ENCODE peak calls at places on chromosomes 2 and 18, in eight cellular contexts. P is tibial artery, O is RWPE1, J is K562, Z is GM23338, R is heart right ventricle, D is cardiac muscle cell, L is A549. Q is an unnamed sample.

GRCh38 chr2:179265082-179265575 is 497 bp upstream of the SESTD1 start:
- DNase-seq in P (no peak), O (no peak), J (no peak), Z (no peak), R (no peak), D (peak), L (no peak), Q (no peak)

GRCh38 chr2:25697559-25698341 is 24.4 kb upstream of the DTNB start:
- DNase-seq in P (peak), O (no peak), J (no peak), Z (peak), R (no peak), D (peak), L (no peak), Q (no peak)

GRCh38 chr2:169119117-169119770 is 49.9 kb downstream of the DHRS9 start:
- DNase-seq in P (no peak), O (no peak), J (no peak), Z (no peak), R (no peak), D (peak), L (no peak), Q (no peak)

GRCh38 chr2:190180313-190181065 is 118.0 kb upstream of the MSTN start:
- DNase-seq in P (peak), O (peak), J (peak), Z (peak), R (peak), D (peak), L (peak), Q (no peak)

GRCh38 chr2:98408155-98408554 is 36.5 kb upstream of the INPP4A start:
- DNase-seq in P (no peak), O (no peak), J (no peak), Z (no peak), R (no peak), D (no peak), L (no peak), Q (no peak)

GRCh38 chr2:179985163-179985820 is 21.8 kb downstream of the CWC22 start:
- DNase-seq in P (no peak), O (no peak), J (no peak), Z (no peak), R (no peak), D (no peak), L (no peak), Q (no peak)

GRCh38 chr18:48828713-48829442 is 121.9 kb downstream of the SMAD7 start:
- DNase-seq in P (peak), O (no peak), J (peak), Z (no peak), R (no peak), D (no peak), L (no peak), Q (no peak)

GRCh38 chr2:27638023-27638637 is 9.3 kb downstream of the GPN1 start:
- DNase-seq in P (no peak), O (peak), J (no peak), Z (no peak), R (no peak), D (no peak), L (no peak), Q (peak)

GRCh38 chr2:71358931-71359671 is 27.5 kb downstream of the ZNF638 start:
- DNase-seq in P (no peak), O (peak), J (no peak), Z (no peak), R (no peak), D (peak), L (no peak), Q (no peak)

GRCh38 chr2:11665510-11666362 is 4.3 kb downstream of the NTSR2 start:
- DNase-seq in P (no peak), O (no peak), J (no peak), Z (no peak), R (no peak), D (no peak), L (no peak), Q (no peak)

GRCh38 chr2:224333631-224334030 is 68.3 kb downstream of the FAM124B start:
- DNase-seq in P (no peak), O (no peak), J (no peak), Z (no peak), R (no peak), D (no peak), L (no peak), Q (no peak)

GRCh38 chr2:209579236-209579749 is 155.4 kb downstream of the MAP2 start:
- DNase-seq in P (no peak), O (no peak), J (no peak), Z (peak), R (peak), D (peak), L (no peak), Q (no peak)

GRCh38 chr2:132439703-132440398 is 23.2 kb downstream of the GPR39 start:
- DNase-seq in P (no peak), O (peak), J (no peak), Z (no peak), R (no peak), D (no peak), L (peak), Q (no peak)

GRCh38 chr2:214255046-214255445 is 155.8 kb upstream of the VWC2L start:
- DNase-seq in P (no peak), O (no peak), J (no peak), Z (no peak), R (no peak), D (no peak), L (no peak), Q (no peak)

GRCh38 chr2:51505533-51505932 is 473.6 kb upstream of the NRXN1 start:
- DNase-seq in P (no peak), O (no peak), J (no peak), Z (peak), R (no peak), D (no peak), L (peak), Q (no peak)

GRCh38 chr2:6027066-6027465 is 334.9 kb downstream of the SOX11 start:
- DNase-seq in P (no peak), O (no peak), J (no peak), Z (no peak), R (no peak), D (no peak), L (no peak), Q (no peak)

GRCh38 chr2:36432479-36432878 is 76.9 kb downstream of the CRIM1 start:
- DNase-seq in P (no peak), O (no peak), J (no peak), Z (no peak), R (no peak), D (no peak), L (no peak), Q (no peak)

GRCh38 chr2:26144031-26144430 is 28.9 kb upstream of the GAREM2 start:
- DNase-seq in P (no peak), O (no peak), J (no peak), Z (no peak), R (no peak), D (no peak), L (no peak), Q (no peak)

GRCh38 chr2:187233811-187234210 is 214.2 kb downstream of the CALCRL start:
- DNase-seq in P (no peak), O (peak), J (no peak), Z (no peak), R (no peak), D (peak), L (no peak), Q (no peak)

GRCh38 chr2:187224989-187225388 is 223.1 kb downstream of the CALCRL start:
- DNase-seq in P (no peak), O (no peak), J (no peak), Z (peak), R (no peak), D (no peak), L (no peak), Q (no peak)

GRCh38 chr2:187232749-187233148 is 215.3 kb downstream of the CALCRL start:
- DNase-seq in P (no peak), O (no peak), J (no peak), Z (no peak), R (no peak), D (no peak), L (no peak), Q (no peak)

GRCh38 chr2:187230088-187230487 is 218.0 kb downstream of the CALCRL start:
- DNase-seq in P (no peak), O (no peak), J (no peak), Z (no peak), R (no peak), D (no peak), L (no peak), Q (no peak)

DNA sequence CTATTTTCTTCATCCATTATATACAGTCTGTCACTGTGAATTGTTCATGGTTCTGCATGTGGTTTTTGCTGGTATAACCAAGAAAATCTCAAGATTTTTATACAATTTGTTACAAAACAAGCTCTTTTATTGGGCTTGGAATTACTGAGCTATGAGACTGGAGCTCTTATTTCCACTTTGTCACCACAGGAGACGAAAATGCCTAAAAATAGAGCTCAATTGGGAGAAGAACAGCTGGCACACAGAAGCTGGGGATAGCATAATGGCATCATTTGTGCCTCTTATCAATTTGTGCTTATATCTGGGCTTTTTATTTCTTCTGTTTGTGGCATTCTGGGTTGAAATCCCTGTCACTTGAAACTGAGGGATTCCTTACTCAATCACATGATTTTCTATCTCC is 219.1 kb downstream of the CALCRL start:
- DNase-seq in P (no peak), O (no peak), J (no peak), Z (no peak), R (no peak), D (no peak), L (no peak), Q (no peak)
- H3K27ac ChIP-seq in P (no peak), O (no peak), J (no peak), Z (no peak), R (no peak), D (no peak), L (no peak), Q (no peak)

GRCh38 chr2:74029719-74030397 is 45.1 kb downstream of the TET3 start:
- DNase-seq in P (no peak), O (no peak), J (no peak), Z (no peak), R (no peak), D (no peak), L (no peak), Q (no peak)
- H3K27ac ChIP-seq in P (no peak), O (no peak), J (no peak), Z (no peak), R (no peak), D (no peak), L (no peak), Q (no peak)

GRCh38 chr2:205787761-205788160 is 105.5 kb downstream of the NRP2 start:
- DNase-seq in P (no peak), O (no peak), J (no peak), Z (no peak), R (no peak), D (no peak), L (no peak), Q (no peak)
- H3K27ac ChIP-seq in P (no peak), O (no peak), J (no peak), Z (no peak), R (no peak), D (no peak), L (no peak), Q (no peak)

GRCh38 chr2:226795281-226796011 is 4.2 kb downstream of the IRS1 start:
- DNase-seq in P (peak), O (peak), J (no peak), Z (no peak), R (peak), D (no peak), L (no peak), Q (no peak)
- H3K27ac ChIP-seq in P (peak), O (peak), J (no peak), Z (no peak), R (peak), D (no peak), L (peak), Q (peak)

GRCh38 chr2:173354601-173355131 is at the start of gene CDCA7:
- DNase-seq in P (peak), O (peak), J (peak), Z (peak), R (peak), D (peak), L (peak), Q (no peak)
- H3K27ac ChIP-seq in P (peak), O (peak), J (peak), Z (peak), R (no peak), D (peak), L (peak), Q (peak)

DNA sequence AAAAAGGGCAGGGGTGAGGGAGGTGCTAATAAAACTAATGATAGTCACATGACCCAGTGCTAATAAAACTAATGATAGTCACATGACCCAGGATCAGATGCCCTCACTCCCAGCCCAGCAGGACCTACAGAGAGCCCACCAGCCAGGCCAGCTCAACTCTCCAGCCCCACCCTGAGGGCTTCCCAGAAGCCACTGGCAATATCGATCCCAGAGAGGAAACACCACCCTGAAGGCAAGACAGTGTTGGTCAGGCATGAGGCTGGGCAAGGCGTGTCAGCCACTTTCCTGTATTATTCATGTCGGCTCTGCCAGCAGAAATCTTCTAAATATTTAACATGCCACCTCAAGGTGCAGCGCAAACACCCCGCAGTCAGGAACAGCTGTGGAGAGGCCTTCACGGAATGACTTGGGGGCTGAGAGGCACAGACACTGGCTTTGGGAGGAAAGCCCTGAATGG is 1.5 kb downstream of the REEP1 start:
- DNase-seq in P (no peak), O (no peak), J (no peak), Z (peak), R (no peak), D (no peak), L (no peak), Q (no peak)
- H3K27ac ChIP-seq in P (no peak), O (no peak), J (no peak), Z (no peak), R (no peak), D (no peak), L (no peak), Q (no peak)

DNA sequence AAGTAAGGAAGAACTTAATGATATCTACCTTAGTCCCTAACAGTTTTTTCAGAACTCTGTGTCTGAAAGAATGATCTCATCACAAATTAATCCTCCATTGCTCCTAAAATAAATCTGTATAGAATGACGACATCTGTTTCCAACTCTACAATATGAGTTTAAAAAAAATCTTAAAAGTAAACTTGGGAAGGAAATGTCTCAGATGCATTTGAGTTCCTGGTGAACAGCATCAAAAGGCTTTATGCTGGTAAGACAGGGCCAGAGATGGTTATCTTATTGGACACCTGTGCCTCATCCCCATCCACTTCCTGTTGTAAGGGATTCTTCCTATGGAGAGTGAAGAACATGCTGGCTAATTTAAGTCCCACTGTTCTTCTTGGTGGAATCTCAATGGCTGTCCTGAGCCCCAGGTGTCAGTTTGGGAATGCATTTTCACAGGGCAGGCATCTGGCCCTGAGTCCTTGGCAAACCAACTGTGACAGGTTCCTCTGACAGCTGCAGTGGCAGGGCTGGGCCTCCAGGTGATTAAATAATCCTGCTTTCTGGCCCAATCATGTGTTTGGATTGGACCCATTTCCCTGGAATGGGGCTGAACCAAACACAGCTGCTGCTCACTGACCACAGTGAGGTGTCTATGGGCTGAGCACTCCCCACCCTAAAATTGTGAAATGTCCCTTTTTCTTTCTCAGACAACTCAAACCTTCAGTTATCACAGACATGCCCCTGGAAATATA is 12.9 kb upstream of the NCKAP5 start:
- DNase-seq in P (no peak), O (no peak), J (no peak), Z (peak), R (no peak), D (no peak), L (no peak), Q (no peak)
- H3K27ac ChIP-seq in P (no peak), O (peak), J (no peak), Z (no peak), R (no peak), D (no peak), L (no peak), Q (peak)

GRCh38 chr2:102066554-102066953 is 74.8 kb downstream of the IL1R2 start:
- DNase-seq in P (no peak), O (no peak), J (no peak), Z (no peak), R (no peak), D (no peak), L (no peak), Q (no peak)
- H3K27ac ChIP-seq in P (peak), O (no peak), J (no peak), Z (no peak), R (no peak), D (no peak), L (peak), Q (no peak)

Q was measured in epithelial cell of prostate.